ENCODE peak calls at places on chromosome 1, in eight cellular contexts. N, B, X, Q, I, E, Z and V are unnamed samples.

GRCh38 chr1:206674745-206675175 is 9.9 kb upstream of the MAPKAPK2 start:
- DNase-seq in N (no peak), I (no peak), Q (peak; percentile 85), X (peak; percentile 88), Z (peak; percentile 97), E (peak; percentile 89), B (no peak), V (peak; percentile 54)

GRCh38 chr1:221740941-221741363 is 937 bp downstream of the DUSP10 start:
- DNase-seq in B (peak; percentile 52), X (no peak), Z (peak; percentile 68), E (peak; percentile 28), N (peak; percentile 85), Q (peak; percentile 26), I (no peak), V (no peak)

GRCh38 chr1:159826436-159827101 is at the start of gene SLAMF8:
- DNase-seq in I (no peak), Q (no peak), X (no peak), E (no peak), N (no peak), B (no peak), Z (no peak), V (peak; percentile 40)

GRCh38 chr1:170674239-170674638 is 10.3 kb downstream of the PRRX1 start:
- DNase-seq in Q (no peak), B (no peak), E (no peak), I (no peak), N (no peak), Z (no peak), X (no peak), V (no peak)

GRCh38 chr1:165928075-165928731 is 100.8 kb downstream of the UCK2 start:
- DNase-seq in I (no peak), X (no peak), Z (no peak), B (peak; percentile 54), Q (peak; percentile 40), N (peak; percentile 82), E (no peak), V (peak; percentile 38)

GRCh38 chr1:181148636-181149035 is 60.1 kb downstream of the IER5 start:
- DNase-seq in Z (peak; percentile 8), X (no peak), Q (no peak), E (no peak), I (no peak), N (no peak), B (no peak), V (no peak)

GRCh38 chr1:208252126-208252853 is 8.1 kb upstream of the PLXNA2 start:
- DNase-seq in X (no peak), N (no peak), I (no peak), B (peak; percentile 88), Q (no peak), Z (no peak), E (no peak), V (no peak)

GRCh38 chr1:242454262-242455051 is 70.0 kb downstream of the PLD5 start:
- DNase-seq in B (no peak), X (no peak), N (no peak), E (no peak), I (no peak), Q (no peak), Z (no peak), V (no peak)

GRCh38 chr1:24635195-24635843 is 7.8 kb upstream of the SRRM1 start:
- DNase-seq in B (no peak), Q (peak; percentile 40), E (peak; percentile 39), Z (no peak), I (no peak), X (no peak), N (no peak), V (no peak)

GRCh38 chr1:244397086-244397485 is 54.6 kb downstream of the ADSS2 start:
- DNase-seq in X (no peak), Q (no peak), B (no peak), Z (no peak), E (no peak), N (no peak), I (no peak), V (no peak)

GRCh38 chr1:157697781-157698569 is 2.6 kb downstream of the FCRL3 start:
- DNase-seq in Q (no peak), Z (no peak), N (no peak), B (no peak), I (no peak), E (no peak), X (no peak), V (no peak)

GRCh38 chr1:167103236-167103894 is 9.5 kb downstream of the STYXL2 start:
- DNase-seq in B (no peak), E (no peak), Q (no peak), Z (no peak), X (no peak), I (no peak), N (no peak), V (no peak)

GRCh38 chr1:193589597-193590040 is 403.2 kb upstream of the B3GALT2 start:
- DNase-seq in B (no peak), X (peak; percentile 16), I (no peak), N (no peak), E (no peak), Z (no peak), Q (no peak), V (peak; percentile 19)

GRCh38 chr1:246078126-246078887 is 428.8 kb downstream of the SMYD3 start:
- DNase-seq in B (no peak), X (no peak), I (no peak), Z (no peak), Q (no peak), E (no peak), N (no peak), V (no peak)

DNA sequence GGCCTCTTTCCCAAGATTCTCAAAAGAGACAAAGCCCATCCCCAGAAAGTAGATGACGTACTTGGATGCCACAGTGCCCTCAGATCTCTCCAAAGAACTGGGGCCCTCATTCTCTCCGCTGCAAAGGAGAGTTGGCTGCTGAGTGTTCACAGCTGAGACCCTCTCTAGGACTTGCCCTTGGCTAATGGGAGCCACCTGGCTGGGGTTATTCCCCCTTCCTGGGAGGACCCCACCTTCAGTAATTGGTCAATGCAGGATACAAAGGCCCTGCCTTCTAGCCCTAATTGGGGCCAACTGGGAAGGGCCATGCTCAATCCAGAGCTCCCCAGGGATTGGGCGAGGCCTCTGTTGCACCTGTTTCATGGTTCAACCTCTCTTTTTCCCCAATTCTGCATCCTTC is 39.2 kb downstream of the IRF2BP2 start:
- DNase-seq in Z (no peak), I (no peak), B (no peak), N (no peak), Q (no peak), X (no peak), E (no peak), V (no peak)
- H3K4me3 ChIP-seq in Z (no peak overlapping the region), I (no peak overlapping the region), B (no peak overlapping the region), N (no peak overlapping the region), Q (no peak overlapping the region), X (no peak overlapping the region), E (no peak overlapping the region), V (no peak overlapping the region)

GRCh38 chr1:223783676-223784075 is 62.1 kb downstream of the TP53BP2 start:
- DNase-seq in B (no peak), I (no peak), E (no peak), Q (no peak), X (no peak), N (no peak), Z (no peak), V (no peak)

GRCh38 chr1:223784541-223784940 is 61.2 kb downstream of the TP53BP2 start:
- DNase-seq in E (no peak), N (no peak), I (no peak), X (no peak), B (no peak), Q (no peak), Z (no peak), V (no peak)

GRCh38 chr1:223785808-223786207 is 59.9 kb downstream of the TP53BP2 start:
- DNase-seq in B (no peak), N (no peak), Z (no peak), E (peak; percentile 34), X (no peak), I (no peak), Q (no peak), V (no peak)

GRCh38 chr1:223792046-223792445 is 53.7 kb downstream of the TP53BP2 start:
- DNase-seq in B (no peak), E (no peak), I (no peak), Z (no peak), N (no peak), Q (no peak), X (no peak), V (no peak)

DNA sequence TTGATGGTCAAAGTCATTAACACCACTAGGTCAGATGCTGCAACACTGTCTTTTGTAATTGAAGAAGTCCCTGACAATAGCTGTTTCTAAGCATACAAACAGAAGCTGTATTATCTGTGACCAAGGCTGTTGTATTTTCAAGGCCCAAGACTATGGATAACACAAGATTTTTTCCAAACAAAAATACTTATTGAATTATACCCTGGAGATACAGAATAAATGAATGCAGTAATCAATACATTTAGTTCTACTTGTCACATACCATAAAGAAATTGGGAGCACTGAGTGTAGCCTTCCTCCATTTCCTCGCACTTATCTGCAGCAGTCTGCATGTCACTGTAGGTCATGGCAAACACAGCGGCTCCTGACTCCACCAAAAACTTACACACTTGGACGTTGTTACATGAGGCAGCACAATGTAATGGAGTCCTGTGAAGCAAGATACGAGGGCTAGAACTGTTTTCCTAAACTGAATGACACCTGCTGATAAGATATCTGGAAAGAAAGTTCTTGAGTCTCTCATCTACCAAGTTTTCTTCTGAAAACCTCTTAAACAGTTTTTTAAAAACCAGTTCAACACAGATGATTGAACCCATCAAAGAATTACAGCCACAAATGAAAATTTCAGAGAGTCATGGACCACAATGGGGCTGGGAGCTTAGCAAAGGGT is 56.9 kb downstream of the TP53BP2 start:
- DNase-seq in E (no peak), I (no peak), Q (no peak), N (no peak), Z (no peak), X (no peak), B (no peak), V (no peak)
- TF ChIP-seq POLR2A in E (no peak), I (no peak), Q (no peak), N (no peak), Z (no peak), X (no peak), B (no peak), V (no peak)

DNA sequence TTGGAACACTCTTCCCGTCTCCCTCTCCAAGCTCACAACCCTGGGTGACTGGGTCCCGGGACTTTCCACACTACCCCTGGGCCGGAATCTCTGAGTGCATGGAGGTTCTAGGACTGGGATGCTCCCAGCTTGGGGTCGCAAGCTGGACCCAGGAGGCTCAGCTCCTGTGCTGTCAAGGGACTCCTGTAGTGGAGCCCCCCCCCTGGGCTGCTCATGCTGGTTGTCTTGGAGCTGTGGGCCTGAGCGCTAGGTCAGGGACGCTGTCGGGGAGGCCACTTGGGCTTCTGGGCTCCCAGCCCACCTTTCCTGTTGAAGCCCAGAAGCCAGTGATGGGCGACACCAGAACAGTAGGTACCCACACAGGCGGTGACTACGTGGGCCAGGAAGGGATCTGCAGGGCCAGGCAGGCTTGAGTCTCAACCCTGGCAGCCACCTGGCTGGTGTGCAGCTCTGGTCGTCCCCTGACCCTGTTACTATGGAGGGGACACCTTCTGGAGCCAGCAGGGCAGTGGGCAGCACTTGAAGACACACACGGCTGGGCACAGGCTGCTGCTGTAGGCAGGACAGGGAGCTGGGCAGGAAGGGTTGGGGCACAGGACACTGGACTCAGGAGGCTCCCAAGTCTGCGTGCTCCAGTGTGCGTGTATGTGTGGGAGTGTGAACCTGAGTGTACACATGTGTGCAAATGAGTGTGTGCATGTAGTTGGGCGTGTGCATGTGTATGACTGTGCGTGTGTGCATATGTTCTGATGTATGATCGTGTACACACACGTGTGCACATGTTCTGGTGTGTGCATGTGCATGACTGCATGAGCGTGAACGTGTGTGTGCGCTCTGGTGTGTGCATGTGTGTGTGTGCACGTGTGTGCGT is 3.0 kb downstream of the MMEL1 start:
- DNase-seq in N (no peak), Q (no peak), B (peak; percentile 37), I (no peak), E (no peak), Z (no peak), X (no peak), V (no peak)
- H3K4me3 ChIP-seq in N (no peak overlapping the region), Q (no peak overlapping the region), B (no peak overlapping the region), I (peak overlapping the region; percentile 33), E (no peak overlapping the region), Z (no peak overlapping the region), X (no peak overlapping the region), V (no peak overlapping the region)

GRCh38 chr1:95562230-95562629 is 328.2 kb downstream of the RWDD3 start:
- DNase-seq in Q (no peak), E (no peak), Z (no peak), B (no peak), X (no peak), I (no peak), N (no peak), V (no peak)
- TF ChIP-seq POLR2A in Q (no peak), E (no peak), Z (no peak), B (no peak), X (no peak), I (no peak), N (no peak), V (no peak)